ENCODE peak calls at places on chromosomes 12 and 14, in six cellular contexts. C, F, N, I, B and H are unnamed samples.

GRCh38 chr12:3091030-3091304 is 13.8 kb downstream of the TSPAN9 start:
- DNase-seq in C (no peak), F (no peak), N (no peak), I (no peak), B (no peak), H (no peak)

GRCh38 chr12:8577879-8578278 is 34.8 kb downstream of the AICDA start:
- DNase-seq in C (no peak), F (no peak), N (no peak), I (no peak), B (no peak), H (no peak)

GRCh38 chr12:45464699-45465098 is 248.8 kb downstream of the ANO6 start:
- DNase-seq in C (no peak), F (no peak), N (no peak), I (no peak), B (peak), H (no peak)

GRCh38 chr12:22229652-22230279 is 104.7 kb downstream of the ST8SIA1 start:
- DNase-seq in C (no peak), F (no peak), N (no peak), I (no peak), B (no peak), H (no peak)

GRCh38 chr12:89364058-89364457 is 11.8 kb upstream of the DUSP6 start:
- DNase-seq in C (no peak), F (no peak), N (no peak), I (no peak), B (no peak), H (no peak)

GRCh38 chr14:54893151-54893760 is 9.4 kb downstream of the GCH1 start:
- DNase-seq in C (no peak), F (peak), N (no peak), I (no peak), B (peak), H (peak)

GRCh38 chr14:56664811-56665421 is 85.3 kb downstream of the TMEM260 start:
- DNase-seq in C (no peak), F (no peak), N (no peak), I (no peak), B (no peak), H (no peak)

GRCh38 chr14:76268700-76269099 is 107.2 kb upstream of the ESRRB start:
- DNase-seq in C (no peak), F (no peak), N (no peak), I (no peak), B (no peak), H (no peak)

GRCh38 chr14:58572092-58572853 is 65.5 kb upstream of the DACT1 start:
- DNase-seq in C (no peak), F (no peak), N (no peak), I (no peak), B (no peak), H (peak)

DNA sequence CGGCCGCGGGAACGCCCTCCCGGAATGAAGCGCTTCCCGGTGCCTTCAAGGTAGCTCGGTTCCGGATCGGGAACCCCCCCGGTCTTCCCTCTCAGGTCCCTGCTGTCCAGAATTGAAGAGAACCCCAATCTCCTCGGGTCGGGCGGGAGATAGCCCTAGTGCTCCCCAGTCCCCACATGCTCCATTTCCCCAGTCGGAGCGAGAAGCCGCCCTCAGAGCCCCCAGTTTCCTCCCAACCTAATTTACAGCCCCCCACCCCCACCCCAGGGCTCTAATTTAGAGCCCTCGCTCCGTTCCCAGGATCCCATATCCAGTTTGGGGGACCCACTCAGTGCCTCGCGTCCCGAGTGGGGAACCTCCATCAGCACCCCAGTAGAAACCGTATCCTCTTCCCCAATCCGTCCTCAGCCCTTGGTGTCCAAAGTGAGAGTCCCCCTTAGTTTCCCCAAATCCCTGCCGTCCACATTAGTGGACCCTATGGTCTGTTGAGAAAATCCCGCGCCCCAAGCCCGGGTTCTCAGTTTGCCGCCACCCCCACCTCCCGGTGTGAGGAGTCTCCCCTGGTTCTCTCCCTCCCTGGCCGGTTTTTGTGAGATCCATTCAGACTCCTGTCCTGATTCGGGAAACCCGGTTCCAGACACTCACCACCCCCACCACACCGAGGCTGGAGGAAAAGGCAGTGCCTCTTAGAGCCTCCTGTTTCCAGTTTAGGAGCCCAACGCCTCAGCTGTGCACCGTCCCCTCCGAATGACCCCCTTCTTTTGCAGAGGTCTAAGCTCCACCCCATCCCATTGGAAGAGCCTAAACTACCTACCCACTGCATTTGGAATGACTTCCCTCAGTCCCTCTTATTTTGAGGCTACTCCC is 745 bp upstream of the MSI1 start:
- DNase-seq in C (no peak), F (no peak), N (no peak), I (no peak), B (no peak), H (no peak)
- H3K4me3 ChIP-seq in C (peak), F (no peak), N (no peak), I (no peak), B (peak), H (no peak)

GRCh38 chr14:24316597-24316950 is 5.3 kb downstream of the LTB4R start:
- DNase-seq in C (no peak), F (no peak), N (no peak), I (no peak), B (no peak), H (no peak)

GRCh38 chr14:24314377-24315193 is 3.3 kb downstream of the LTB4R start:
- DNase-seq in C (no peak), F (no peak), N (peak), I (no peak), B (no peak), H (no peak)

GRCh38 chr14:24317141-24317927 is 6.0 kb downstream of the LTB4R start:
- DNase-seq in C (no peak), F (no peak), N (no peak), I (no peak), B (no peak), H (no peak)

GRCh38 chr14:24315243-24315806 is 4.0 kb downstream of the LTB4R start:
- DNase-seq in C (no peak), F (no peak), N (no peak), I (no peak), B (no peak), H (no peak)

GRCh38 chr14:24315807-24316596 is 4.7 kb downstream of the LTB4R start:
- DNase-seq in C (peak), F (no peak), N (no peak), I (no peak), B (no peak), H (no peak)
- TF ChIP-seq CTCF in C (peak), F (no peak), N (no peak), I (peak), B (no peak), H (peak)

GRCh38 chr12:111410229-111411186 is 4.8 kb downstream of the SH2B3 start:
- DNase-seq in C (no peak), F (peak), N (no peak), I (no peak), B (no peak), H (no peak)

GRCh38 chr12:111412007-111412829 is 6.5 kb downstream of the SH2B3 start:
- DNase-seq in C (no peak), F (peak), N (no peak), I (no peak), B (no peak), H (no peak)

GRCh38 chr12:111409403-111410228 is 3.9 kb downstream of the SH2B3 start:
- DNase-seq in C (no peak), F (peak), N (peak), I (no peak), B (no peak), H (no peak)

GRCh38 chr12:111412830-111413441 is 7.2 kb downstream of the SH2B3 start:
- DNase-seq in C (no peak), F (no peak), N (no peak), I (no peak), B (no peak), H (no peak)

GRCh38 chr12:111411187-111411764 is 5.6 kb downstream of the SH2B3 start:
- DNase-seq in C (no peak), F (no peak), N (no peak), I (no peak), B (no peak), H (no peak)
- H3K4me3 ChIP-seq in C (no peak), F (peak), N (no peak), I (no peak), B (no peak), H (no peak)

GRCh38 chr12:94429633-94430032 is 30.0 kb downstream of the CEP83 start:
- DNase-seq in C (no peak), F (no peak), N (no peak), I (no peak), B (no peak), H (no peak)
- TF ChIP-seq CTCF in C (peak), F (no peak), N (no peak), I (no peak), B (no peak), H (no peak)

GRCh38 chr12:29627221-29627620 is 129.7 kb upstream of the OVCH1 start:
- DNase-seq in C (no peak), F (no peak), N (no peak), I (no peak), B (no peak), H (no peak)
- H3K4me3 ChIP-seq in C (no peak), F (no peak), N (no peak), I (no peak), B (no peak), H (no peak)

DNA sequence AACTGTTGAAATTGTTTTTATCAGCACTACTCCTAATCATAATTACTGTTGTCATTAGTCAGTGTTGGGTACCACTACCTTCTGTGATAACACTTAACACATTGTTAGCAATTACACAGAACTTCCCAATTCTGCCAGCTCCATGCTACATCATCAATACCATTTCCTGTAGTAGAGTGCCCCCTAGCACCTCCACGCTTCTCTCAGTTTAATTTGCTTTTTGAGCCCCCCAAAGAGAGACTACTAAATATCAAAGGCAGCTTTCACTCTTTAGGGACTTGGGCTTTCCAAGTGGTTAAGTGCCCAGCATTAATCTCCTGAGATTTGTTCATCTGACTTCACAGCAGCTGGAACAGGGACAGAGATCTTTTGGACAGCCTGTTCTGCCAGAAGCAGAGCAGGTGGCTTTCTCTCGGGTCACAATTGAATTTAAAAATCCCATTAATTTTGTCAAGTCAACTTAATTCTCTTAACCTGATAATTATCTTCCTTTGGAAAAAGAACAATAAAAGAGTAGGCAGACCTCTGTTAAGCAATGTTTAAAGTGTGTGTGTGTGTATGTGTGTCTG is 954.9 kb downstream of the DIO2 start:
- DNase-seq in C (no peak), F (no peak), N (no peak), I (no peak), B (no peak), H (no peak)
- TF ChIP-seq CTCF in C (no peak), F (no peak), N (no peak), I (no peak), B (no peak), H (no peak)